ENCODE peak calls at places on chromosome 12, in nine cellular contexts. I is CD4-positive, CD25-positive, alpha-beta regulatory T cell; P is activated naive CD8-positive, alpha-beta T cell treated with anti-CD3 and anti-CD28 coated beads for 36 hours; H is T-helper 17 cell; N is CD8-positive, alpha-beta T cell; S is AG08396; U is left ventricle myocardium superior; Y is fibroblast of villous mesenchyme; B is SHP77 treated with DMSO at 0.1 percent for 48 hours. T is an unnamed sample.
A peak's percentile ranks its signal among the peaks of the same experiment; 100 is the strongest.

GRCh38 chr12:53071591-53072551 is 7.3 kb downstream of the SPRYD3 start:
- DNase-seq in I (no peak), P (no peak), H (no peak), N (no peak), S (no peak), U (peak; percentile 90), Y (no peak), B (no peak), T (no peak)

GRCh38 chr12:83190631-83191390 is 504.1 kb downstream of the TMTC2 start:
- DNase-seq in I (no peak), P (no peak), H (no peak), N (peak; percentile 8), S (no peak), U (no peak), Y (no peak), B (no peak), T (no peak)

GRCh38 chr12:52200783-52201519 is 9.1 kb upstream of the KRT80 start:
- DNase-seq in I (no peak), P (no peak), H (no peak), N (no peak), S (no peak), U (no peak), Y (no peak), B (no peak), T (no peak)

GRCh38 chr12:107396991-107397390 is 288.6 kb upstream of the PWP1 start:
- DNase-seq in I (no peak), P (no peak), H (no peak), N (no peak), S (no peak), U (no peak), Y (no peak), B (no peak), T (no peak)

GRCh38 chr12:26740991-26741390 is 92.0 kb downstream of the ITPR2 start:
- DNase-seq in I (no peak), P (no peak), H (no peak), N (no peak), S (no peak), U (no peak), Y (no peak), B (no peak), T (no peak)

GRCh38 chr12:19779393-19780056 is 340.2 kb downstream of the AEBP2 start:
- DNase-seq in I (no peak), P (no peak), H (no peak), N (no peak), S (no peak), U (peak; percentile 65), Y (peak; percentile 38), B (no peak), T (no peak)

GRCh38 chr12:59580050-59580449 is 15.8 kb upstream of the SLC16A7 start:
- DNase-seq in I (no peak), P (no peak), H (no peak), N (no peak), S (no peak), U (no peak), Y (no peak), B (no peak), T (no peak)

GRCh38 chr12:69655616-69656336 is 43.3 kb downstream of the BEST3 start:
- DNase-seq in I (no peak), P (no peak), H (no peak), N (no peak), S (peak; percentile 67), U (no peak), Y (peak; percentile 80), B (no peak), T (no peak)

GRCh38 chr12:130127909-130128763 is 34.1 kb upstream of the FZD10 start:
- DNase-seq in I (no peak), P (no peak), H (no peak), N (no peak), S (no peak), U (peak; percentile 56), Y (no peak), B (no peak), T (no peak)

GRCh38 chr12:3341594-3341993 is 149.4 kb upstream of the PRMT8 start:
- DNase-seq in I (no peak), P (no peak), H (no peak), N (no peak), S (no peak), U (no peak), Y (no peak), B (no peak), T (no peak)

GRCh38 chr12:88388566-88389269 is 191.6 kb downstream of the KITLG start:
- DNase-seq in I (no peak), P (no peak), H (no peak), N (no peak), S (peak; percentile 7), U (no peak), Y (no peak), B (no peak), T (peak; percentile 59)

GRCh38 chr12:93279849-93280412 is 97.8 kb upstream of the NUDT4 start:
- DNase-seq in I (no peak), P (no peak), H (no peak), N (no peak), S (no peak), U (no peak), Y (no peak), B (no peak), T (no peak)

GRCh38 chr12:117334098-117334497 is 27.3 kb downstream of the NOS1 start:
- DNase-seq in I (no peak), P (no peak), H (no peak), N (no peak), S (no peak), U (no peak), Y (no peak), B (no peak), T (no peak)

GRCh38 chr12:112352921-112353320 is 29.3 kb downstream of the HECTD4 start:
- DNase-seq in I (no peak), P (no peak), H (no peak), N (no peak), S (no peak), U (no peak), Y (no peak), B (no peak), T (no peak)

GRCh38 chr12:16285586-16285985 is 8.1 kb upstream of the SLC15A5 start:
- DNase-seq in I (no peak), P (no peak), H (no peak), N (no peak), S (no peak), U (no peak), Y (no peak), B (no peak), T (no peak)

GRCh38 chr12:7716391-7716790 is 5.2 kb downstream of the DPPA3 start:
- DNase-seq in I (peak; percentile 3), P (no peak), H (no peak), N (no peak), S (no peak), U (no peak), Y (no peak), B (no peak), T (no peak)

GRCh38 chr12:7542046-7542445 is 38.5 kb upstream of the CD163 start:
- DNase-seq in I (no peak), P (no peak), H (no peak), N (no peak), S (no peak), U (no peak), Y (no peak), B (no peak), T (no peak)

GRCh38 chr12:112963227-112963861 is 15.0 kb upstream of the OAS2 start:
- DNase-seq in I (no peak), P (no peak), H (no peak), N (no peak), S (no peak), U (no peak), Y (no peak), B (no peak), T (no peak)

GRCh38 chr12:124650912-124651311 is 83.5 kb upstream of the NCOR2 start:
- DNase-seq in I (no peak), P (no peak), H (no peak), N (no peak), S (no peak), U (peak; percentile 54), Y (no peak), B (no peak), T (no peak)

GRCh38 chr12:86660488-86661171 is 404.4 kb upstream of the MGAT4C start:
- DNase-seq in I (no peak), P (no peak), H (no peak), N (no peak), S (no peak), U (no peak), Y (peak; percentile 43), B (peak; percentile 39), T (no peak)

GRCh38 chr12:43282106-43282505 is 269.9 kb downstream of the ADAMTS20 start:
- DNase-seq in I (no peak), P (no peak), H (no peak), N (no peak), S (no peak), U (no peak), Y (peak; percentile 40), B (no peak), T (no peak)

GRCh38 chr12:96094201-96094600 is 58.8 kb upstream of the LTA4H start:
- DNase-seq in I (peak; percentile 79), P (no peak), H (no peak), N (no peak), S (no peak), U (no peak), Y (no peak), B (no peak), T (no peak)

GRCh38 chr12:69534389-69534822 is 50.9 kb upstream of the CCT2 start:
- DNase-seq in I (peak; percentile 16), P (peak; percentile 46), H (no peak), N (no peak), S (peak; percentile 87), U (no peak), Y (peak; percentile 99), B (no peak), T (peak; percentile 51)

GRCh38 chr12:60259241-60259640 is 663.4 kb downstream of the SLC16A7 start:
- DNase-seq in I (no peak), P (no peak), H (no peak), N (no peak), S (no peak), U (no peak), Y (no peak), B (no peak), T (no peak)

GRCh38 chr12:122029620-122030426 is 8.1 kb downstream of the BCL7A start:
- DNase-seq in I (no peak), P (no peak), H (no peak), N (no peak), S (no peak), U (peak; percentile 69), Y (no peak), B (no peak), T (no peak)

GRCh38 chr12:112937741-112938719 is at the start of gene OAS3:
- DNase-seq in I (peak; percentile 72), P (peak; percentile 75), H (peak; percentile 51), N (peak; percentile 62), S (peak; percentile 85), U (peak; percentile 92), Y (peak; percentile 88), B (no peak), T (peak; percentile 45)

GRCh38 chr12:22396253-22396652 is 61.7 kb upstream of the ST8SIA1 start:
- DNase-seq in I (peak; percentile 68), P (peak; percentile 3), H (no peak), N (peak; percentile 46), S (no peak), U (no peak), Y (no peak), B (no peak), T (no peak)

GRCh38 chr12:92075425-92075891 is 70.2 kb downstream of the BTG1 start:
- DNase-seq in I (no peak), P (no peak), H (no peak), N (no peak), S (peak; percentile 35), U (no peak), Y (peak; percentile 76), B (no peak), T (no peak)